ENCODE peak calls at places on chromosomes 16 and 17, in nine cellular contexts. X, G, C, P, Y, U, I, F and R are unnamed samples. For H3K4me1, the result is how much of the 10 kb centered on the place peaks cover.

GRCh38 chr16:667780-668518 is at the start of gene RHOT2:
- DNase-seq in X (peak), G (peak), C (peak), P (peak), Y (peak), U (peak), I (peak), F (peak), R (peak)

GRCh38 chr17:79745641-79746105 is 14.9 kb downstream of the ENPP7 start:
- DNase-seq in X (no peak), G (no peak), C (no peak), P (no peak), Y (peak), U (no peak), I (no peak), F (no peak), R (no peak)

GRCh38 chr17:30344283-30345088 is 10.6 kb upstream of the TMIGD1 start:
- DNase-seq in X (no peak), G (peak), C (peak), P (no peak), Y (no peak), U (no peak), I (peak), F (peak), R (no peak)

GRCh38 chr17:81128774-81129173 is 36.5 kb upstream of the PVALEF start:
- DNase-seq in X (no peak), G (no peak), C (no peak), P (no peak), Y (no peak), U (no peak), I (no peak), F (no peak), R (no peak)

GRCh38 chr16:87560428-87561199 is 41.7 kb upstream of the JPH3 start:
- DNase-seq in X (peak), G (no peak), C (no peak), P (no peak), Y (no peak), U (no peak), I (peak), F (peak), R (peak)

GRCh38 chr17:19238167-19238505 is 970 bp downstream of the EPN2 start:
- DNase-seq in X (peak), G (no peak), C (peak), P (no peak), Y (no peak), U (no peak), I (peak), F (peak), R (peak)

GRCh38 chr17:28916302-28916934 is 13.5 kb upstream of the DHRS13 start:
- DNase-seq in X (peak), G (no peak), C (no peak), P (no peak), Y (no peak), U (no peak), I (peak), F (no peak), R (peak)

GRCh38 chr16:84284168-84284722 is 10.4 kb upstream of the WFDC1 start:
- DNase-seq in X (no peak), G (no peak), C (peak), P (no peak), Y (no peak), U (no peak), I (peak), F (peak), R (peak)

GRCh38 chr17:40351185-40352043 is 13.1 kb downstream of the GJD3 start:
- DNase-seq in X (no peak), G (no peak), C (no peak), P (no peak), Y (no peak), U (no peak), I (no peak), F (peak), R (no peak)

GRCh38 chr16:87851601-87852000 is 17.7 kb downstream of the SLC7A5 start:
- DNase-seq in X (no peak), G (no peak), C (no peak), P (no peak), Y (no peak), U (no peak), I (no peak), F (peak), R (no peak)

GRCh38 chr16:52552643-52553042 is 5.7 kb upstream of the TOX3 start:
- DNase-seq in X (no peak), G (no peak), C (no peak), P (no peak), Y (no peak), U (no peak), I (no peak), F (no peak), R (no peak)

GRCh38 chr17:45108595-45109521 is 23.5 kb downstream of the PLCD3 start:
- DNase-seq in X (no peak), G (no peak), C (no peak), P (no peak), Y (no peak), U (no peak), I (no peak), F (peak), R (no peak)
- H3K4me1 ChIP-seq in X (under half), G (under half), C (under half), P (under half), Y (under half), U (under half), I (under half), F (under half), R (under half)

GRCh38 chr16:11715246-11715947 is 27.3 kb downstream of the TXNDC11 start:
- DNase-seq in X (peak), G (no peak), C (no peak), P (no peak), Y (no peak), U (no peak), I (no peak), F (no peak), R (no peak)

GRCh38 chr16:11721781-11722467 is 20.7 kb downstream of the TXNDC11 start:
- DNase-seq in X (no peak), G (no peak), C (no peak), P (no peak), Y (no peak), U (no peak), I (no peak), F (no peak), R (no peak)

GRCh38 chr16:11719171-11719570 is 23.5 kb downstream of the TXNDC11 start:
- DNase-seq in X (no peak), G (no peak), C (no peak), P (no peak), Y (no peak), U (no peak), I (no peak), F (no peak), R (no peak)

GRCh38 chr16:11716330-11716729 is 26.3 kb downstream of the TXNDC11 start:
- DNase-seq in X (no peak), G (no peak), C (no peak), P (no peak), Y (no peak), U (no peak), I (no peak), F (no peak), R (no peak)

GRCh38 chr16:11717811-11718210 is 24.8 kb downstream of the TXNDC11 start:
- DNase-seq in X (peak), G (no peak), C (no peak), P (no peak), Y (no peak), U (no peak), I (no peak), F (no peak), R (no peak)
- H3K4me1 ChIP-seq in X (half or more), G (under half), C (under half), P (under half), Y (under half), U (under half), I (under half), F (under half), R (under half)

DNA sequence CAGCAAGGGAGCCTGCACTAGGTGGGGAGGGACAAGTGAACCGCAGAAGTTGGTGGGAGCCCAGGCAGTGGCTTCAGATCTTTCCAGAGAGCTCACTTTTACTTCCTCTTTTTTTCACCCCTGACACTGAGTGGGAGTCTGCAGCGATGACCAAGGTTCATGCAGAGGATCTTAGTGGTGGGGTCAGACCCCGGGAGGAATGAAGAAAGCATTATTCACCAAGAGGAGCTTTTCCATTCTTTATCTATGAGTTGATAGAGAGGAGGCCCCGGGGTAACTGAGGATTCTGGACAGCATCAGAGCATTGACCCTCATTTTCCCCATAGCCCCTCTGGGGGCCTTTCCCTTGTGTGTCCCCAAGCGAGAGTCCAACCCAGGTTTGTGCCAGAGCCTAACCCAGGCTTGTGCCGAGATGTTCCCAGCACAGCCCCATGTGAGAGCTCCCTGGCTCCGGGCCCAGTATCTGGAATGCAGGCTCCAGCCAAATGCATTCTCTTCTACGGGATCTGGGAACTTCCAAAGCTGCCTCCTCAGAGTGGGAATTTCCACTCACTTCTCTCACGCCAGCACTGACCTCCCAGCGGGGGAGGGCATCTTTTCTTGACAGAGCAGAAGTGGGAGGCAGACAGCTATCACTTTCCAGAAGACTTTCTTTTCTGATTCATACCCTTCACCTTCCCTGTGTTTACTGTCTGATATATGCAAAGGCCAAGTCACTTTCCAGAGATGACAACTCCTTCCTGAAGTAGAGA is 2.8 kb upstream of the CCL2 start:
- DNase-seq in X (peak), G (peak), C (peak), P (no peak), Y (no peak), U (no peak), I (peak), F (peak), R (no peak)
- H3K4me1 ChIP-seq in X (under half), G (under half), C (under half), P (under half), Y (under half), U (under half), I (half or more), F (under half), R (under half)

GRCh38 chr16:31452631-31453106 is 6.6 kb upstream of the ARMC5 start:
- DNase-seq in X (no peak), G (no peak), C (no peak), P (no peak), Y (no peak), U (no peak), I (no peak), F (no peak), R (peak)

GRCh38 chr16:31453255-31454204 is 5.8 kb upstream of the ARMC5 start:
- DNase-seq in X (no peak), G (no peak), C (no peak), P (no peak), Y (no peak), U (no peak), I (peak), F (peak), R (peak)

GRCh38 chr16:31458073-31458834 is 1.0 kb upstream of the ARMC5 start:
- DNase-seq in X (peak), G (peak), C (no peak), P (peak), Y (peak), U (peak), I (peak), F (peak), R (peak)

GRCh38 chr16:31456988-31457360 is 2.3 kb upstream of the ARMC5 start:
- DNase-seq in X (no peak), G (no peak), C (no peak), P (no peak), Y (no peak), U (no peak), I (no peak), F (no peak), R (no peak)

GRCh38 chr16:31455601-31456314 is 3.5 kb upstream of the ARMC5 start:
- DNase-seq in X (peak), G (no peak), C (no peak), P (no peak), Y (no peak), U (no peak), I (no peak), F (no peak), R (no peak)
- H3K4me1 ChIP-seq in X (under half), G (under half), C (under half), P (under half), Y (under half), U (under half), I (under half), F (under half), R (half or more)

GRCh38 chr16:46885960-46886763 is 2.0 kb downstream of the GPT2 start:
- DNase-seq in X (no peak), G (no peak), C (no peak), P (no peak), Y (no peak), U (no peak), I (no peak), F (no peak), R (no peak)

GRCh38 chr16:46889245-46889941 is 5.2 kb downstream of the GPT2 start:
- DNase-seq in X (no peak), G (no peak), C (no peak), P (no peak), Y (no peak), U (no peak), I (no peak), F (no peak), R (no peak)

GRCh38 chr16:46886764-46887523 is 2.8 kb downstream of the GPT2 start:
- DNase-seq in X (no peak), G (no peak), C (no peak), P (no peak), Y (no peak), U (no peak), I (no peak), F (no peak), R (no peak)

GRCh38 chr16:46889942-46890300 is 5.8 kb downstream of the GPT2 start:
- DNase-seq in X (peak), G (no peak), C (no peak), P (no peak), Y (no peak), U (no peak), I (no peak), F (no peak), R (no peak)

GRCh38 chr16:46887524-46887854 is 3.3 kb downstream of the GPT2 start:
- DNase-seq in X (no peak), G (no peak), C (no peak), P (no peak), Y (no peak), U (no peak), I (no peak), F (no peak), R (no peak)
- H3K4me1 ChIP-seq in X (under half), G (under half), C (under half), P (under half), Y (under half), U (under half), I (under half), F (under half), R (under half)

GRCh38 chr17:77429985-77430752 is 289.4 kb downstream of the SEC14L1 start:
- DNase-seq in X (peak), G (peak), C (peak), P (peak), Y (peak), U (peak), I (peak), F (peak), R (peak)

GRCh38 chr17:77433385-77434135 is 292.8 kb downstream of the SEC14L1 start:
- DNase-seq in X (peak), G (no peak), C (peak), P (no peak), Y (no peak), U (no peak), I (no peak), F (peak), R (no peak)

GRCh38 chr17:77434136-77435114 is 293.7 kb downstream of the SEC14L1 start:
- DNase-seq in X (no peak), G (no peak), C (no peak), P (no peak), Y (no peak), U (no peak), I (no peak), F (no peak), R (no peak)

GRCh38 chr17:77432791-77433190 is 292.0 kb downstream of the SEC14L1 start:
- DNase-seq in X (no peak), G (no peak), C (no peak), P (no peak), Y (no peak), U (no peak), I (no peak), F (no peak), R (no peak)

DNA sequence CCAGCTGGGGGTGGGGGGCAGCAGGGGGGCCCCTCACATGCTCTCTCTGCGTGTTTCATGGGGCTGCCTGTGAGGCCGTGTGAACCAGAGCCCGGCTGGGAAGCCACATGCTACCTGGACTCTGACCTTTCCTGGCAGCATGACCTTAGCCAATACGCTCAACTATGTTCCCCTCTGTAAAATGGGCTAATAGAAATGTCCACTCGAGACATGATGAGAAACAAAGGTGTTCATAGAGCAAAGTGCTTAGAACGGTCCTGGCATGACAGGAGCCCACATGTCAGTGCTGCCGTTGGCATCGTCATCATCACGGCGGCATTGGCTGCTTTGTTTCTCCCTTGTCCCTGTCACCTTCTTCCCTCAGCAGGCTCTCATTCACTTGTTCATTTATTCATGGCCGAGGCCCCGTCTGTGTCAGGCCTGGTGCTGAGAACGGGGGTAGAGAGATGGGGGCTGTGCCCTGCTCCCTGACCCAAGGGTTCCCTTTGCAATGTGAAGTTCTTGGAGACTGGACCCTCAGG is 291.3 kb downstream of the SEC14L1 start:
- DNase-seq in X (no peak), G (no peak), C (no peak), P (no peak), Y (no peak), U (no peak), I (no peak), F (peak), R (no peak)
- H3K4me1 ChIP-seq in X (half or more), G (under half), C (under half), P (half or more), Y (half or more), U (half or more), I (under half), F (half or more), R (under half)

GRCh38 chr16:20899503-20900298 is 457 bp downstream of the DCUN1D3 start:
- DNase-seq in X (peak), G (peak), C (no peak), P (no peak), Y (no peak), U (no peak), I (no peak), F (no peak), R (no peak)
- H3K4me1 ChIP-seq in X (under half), G (under half), C (under half), P (under half), Y (under half), U (under half), I (under half), F (under half), R (under half)

DNA sequence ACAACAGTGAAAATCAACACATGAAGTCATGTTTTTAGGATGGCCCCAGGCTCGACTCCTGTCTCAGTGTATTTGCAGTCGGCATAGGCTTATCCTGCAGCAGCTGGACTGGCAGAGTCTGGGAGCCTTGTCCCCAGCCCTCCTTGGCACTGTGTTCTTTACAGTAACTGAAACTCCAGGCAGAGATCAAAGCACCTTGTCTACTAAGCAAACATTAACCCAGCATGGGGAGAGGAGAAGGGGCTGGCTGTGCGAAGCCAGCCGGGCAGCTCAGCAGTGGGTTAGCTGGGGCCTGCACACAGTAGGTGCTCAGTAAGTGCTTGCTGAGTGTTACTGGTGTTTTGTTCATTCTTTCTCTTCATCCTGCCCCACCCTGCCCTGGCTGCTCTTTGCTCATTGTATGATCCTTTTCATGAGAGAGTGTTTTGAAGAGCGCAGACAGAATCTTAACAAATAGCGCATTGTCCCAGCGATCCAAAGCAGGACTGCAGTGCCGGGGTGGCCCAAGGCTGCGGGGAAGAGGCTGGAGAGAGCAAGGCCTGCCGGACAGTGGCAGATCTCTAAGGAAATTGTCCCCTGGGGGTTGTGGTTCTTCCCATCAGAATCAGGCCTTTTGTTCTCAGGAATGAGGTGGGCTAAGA is 23.5 kb upstream of the ITGB4 start:
- DNase-seq in X (no peak), G (peak), C (no peak), P (no peak), Y (no peak), U (no peak), I (no peak), F (no peak), R (no peak)
- H3K4me1 ChIP-seq in X (under half), G (under half), C (under half), P (under half), Y (under half), U (under half), I (under half), F (under half), R (under half)